ENCODE peak calls at places on chromosomes 3 and 15, in five cellular contexts. M is A549, V is IMR-90, S is HepG2, O is H1. X is an unnamed sample.

GRCh38 chr3:23219117-23219516 is 16.0 kb downstream of the UBE2E2 start:
- DNase-seq in V (no peak), O (no peak), M (no peak), S (no peak), X (no peak)

GRCh38 chr3:173411288-173412064 is 13.9 kb downstream of the NLGN1 start:
- DNase-seq in M (no peak), V (peak), O (no peak), S (peak), X (no peak)

GRCh38 chr3:4988815-4989648 is 9.8 kb downstream of the BHLHE40 start:
- DNase-seq in O (no peak), S (no peak), V (peak), M (no peak), X (peak)

GRCh38 chr15:35519536-35520149 is 26.3 kb downstream of the DPH6 start:
- DNase-seq in O (no peak), V (peak), S (peak), M (no peak), X (peak)

GRCh38 chr15:35206060-35206675 is 121.1 kb upstream of the NANOGP8 start:
- DNase-seq in V (peak), O (peak), M (peak), S (peak), X (peak)

GRCh38 chr15:70045045-70045444 is 52.7 kb downstream of the TLE3 start:
- DNase-seq in O (no peak), V (peak), M (no peak), S (no peak), X (no peak)

GRCh38 chr15:44163370-44163769 is 31.7 kb downstream of the FRMD5 start:
- DNase-seq in M (no peak), O (no peak), V (peak), S (no peak), X (no peak)

GRCh38 chr3:45781841-45782240 is 14.5 kb downstream of the SLC6A20 start:
- DNase-seq in V (no peak), M (no peak), S (no peak), O (peak), X (no peak)

GRCh38 chr3:153094386-153094785 is 67.6 kb upstream of the RAP2B start:
- DNase-seq in M (no peak), V (no peak), S (no peak), O (no peak), X (no peak)

GRCh38 chr15:39312984-39313383 is 267.9 kb upstream of the THBS1 start:
- DNase-seq in O (no peak), S (peak), M (no peak), V (no peak), X (peak)

GRCh38 chr15:72379856-72380255 is 4.0 kb upstream of the HEXA start:
- DNase-seq in O (no peak), S (no peak), M (no peak), V (no peak), X (no peak)

GRCh38 chr3:13884851-13885703 is 5.2 kb upstream of the WNT7A start:
- DNase-seq in M (peak), V (no peak), O (peak), S (peak), X (peak)

GRCh38 chr15:79675982-79676381 is 220.8 kb downstream of the MTHFS start:
- DNase-seq in S (no peak), M (no peak), O (no peak), V (no peak), X (no peak)

GRCh38 chr15:79294075-79294474 is 11.6 kb downstream of the ANKRD34C start:
- DNase-seq in S (no peak), V (no peak), M (no peak), O (no peak), X (no peak)

GRCh38 chr3:103295974-103296570 is 861.3 kb downstream of the ZPLD1 start:
- DNase-seq in M (no peak), O (no peak), S (peak), V (peak), X (no peak)

GRCh38 chr15:45425135-45425534 is 46.8 kb upstream of the GATM start:
- DNase-seq in O (no peak), S (no peak), M (no peak), V (peak), X (no peak)

GRCh38 chr3:105394177-105394576 is 27.5 kb downstream of the ALCAM start:
- DNase-seq in S (no peak), M (no peak), V (no peak), O (no peak), X (no peak)

GRCh38 chr15:97875513-97876285 is 84.8 kb upstream of the ARRDC4 start:
- DNase-seq in O (no peak), V (no peak), M (no peak), S (no peak), X (peak)

GRCh38 chr3:74613566-74613965 is 893 bp downstream of the CNTN3 start:
- DNase-seq in O (no peak), S (no peak), M (no peak), V (peak), X (no peak)

GRCh38 chr15:29208352-29208751 is 61.3 kb downstream of the NSMCE3 start:
- DNase-seq in S (no peak), M (no peak), O (no peak), V (no peak), X (no peak)

GRCh38 chr15:90873998-90874605 is 5.7 kb downstream of the FURIN start:
- DNase-seq in S (peak), V (no peak), M (no peak), O (peak), X (peak)

GRCh38 chr15:43440721-43441281 is 52.2 kb downstream of the TP53BP1 start:
- DNase-seq in O (no peak), M (peak), V (peak), S (peak), X (peak)

GRCh38 chr15:101063212-101063611 is 144.1 kb downstream of the LRRK1 start:
- DNase-seq in M (no peak), V (no peak), O (no peak), S (no peak), X (no peak)

GRCh38 chr3:177792363-177793030 is 595.2 kb upstream of the TBL1XR1 start:
- DNase-seq in M (no peak), S (no peak), V (peak), O (no peak), X (no peak)

GRCh38 chr3:182325213-182325941 is 467.9 kb upstream of the ATP11B start:
- DNase-seq in M (no peak), S (no peak), O (no peak), V (no peak), X (no peak)

GRCh38 chr15:51649659-51650521 is 27.3 kb upstream of the DMXL2 start:
- DNase-seq in V (peak), M (peak), S (peak), O (no peak), X (peak)

GRCh38 chr15:98903377-98904018 is 104.1 kb downstream of the PGPEP1L start:
- DNase-seq in V (peak), M (peak), S (no peak), O (no peak), X (no peak)

GRCh38 chr3:119794971-119795612 is 13.2 kb downstream of the NR1I2 start:
- DNase-seq in V (no peak), O (no peak), S (peak), M (peak), X (peak)

GRCh38 chr15:84725001-84725491 is 9.1 kb upstream of the SEC11A start:
- DNase-seq in M (no peak), V (peak), S (no peak), O (no peak), X (no peak)

GRCh38 chr15:94229591-94230365 is 1.6 kb upstream of the MCTP2 start:
- DNase-seq in V (no peak), M (no peak), S (no peak), O (no peak), X (no peak)

GRCh38 chr3:150083653-150084037 is 113.0 kb upstream of the PFN2 start:
- DNase-seq in M (no peak), S (no peak), V (peak), O (no peak), X (no peak)

GRCh38 chr3:157981819-157982218 is 124.4 kb downstream of the SHOX2 start:
- DNase-seq in M (no peak), S (no peak), O (no peak), V (no peak), X (no peak)

GRCh38 chr3:16288664-16289063 is 23.7 kb downstream of the OXNAD1 start:
- DNase-seq in M (no peak), S (no peak), O (no peak), V (no peak), X (no peak)

GRCh38 chr15:80162059-80162554 is 9.3 kb downstream of the FAH start:
- DNase-seq in M (no peak), S (peak), O (no peak), V (peak), X (no peak)

GRCh38 chr15:92899910-92900711 is at the start of gene CHD2:
- DNase-seq in V (peak), M (peak), S (peak), O (peak), X (peak)

GRCh38 chr3:152444029-152444641 is 175.4 kb downstream of the MBNL1 start:
- DNase-seq in S (peak), V (peak), M (peak), O (no peak), X (no peak)

GRCh38 chr15:70257573-70258220 is 160.0 kb upstream of the TLE3 start:
- DNase-seq in O (no peak), M (no peak), S (no peak), V (no peak), X (no peak)

GRCh38 chr3:350978-351377 is 154.4 kb downstream of the CHL1 start:
- DNase-seq in S (no peak), O (no peak), V (no peak), M (no peak), X (no peak)

GRCh38 chr3:14414841-14415464 is 12.5 kb downstream of the SLC6A6 start:
- DNase-seq in O (no peak), S (no peak), V (no peak), M (no peak), X (no peak)

GRCh38 chr3:192866804-192867203 is 50.9 kb downstream of the MB21D2 start:
- DNase-seq in O (no peak), V (no peak), S (no peak), M (no peak), X (no peak)
- TF ChIP-seq MAFK in O (no peak), V (no peak), S (no peak), M (no peak), X (no peak)

GRCh38 chr3:11206953-11207352 is 52.7 kb downstream of the HRH1 start:
- DNase-seq in O (no peak), V (no peak), S (no peak), M (no peak), X (no peak)

GRCh38 chr3:11200679-11200952 is 46.3 kb downstream of the HRH1 start:
- DNase-seq in S (no peak), M (no peak), V (peak), O (no peak), X (no peak)

GRCh38 chr3:11201246-11202024 is 47.1 kb downstream of the HRH1 start:
- DNase-seq in S (peak), V (no peak), O (no peak), M (no peak), X (no peak)

GRCh38 chr3:11206316-11206715 is 52.0 kb downstream of the HRH1 start:
- DNase-seq in V (no peak), O (no peak), S (no peak), M (no peak), X (no peak)

DNA sequence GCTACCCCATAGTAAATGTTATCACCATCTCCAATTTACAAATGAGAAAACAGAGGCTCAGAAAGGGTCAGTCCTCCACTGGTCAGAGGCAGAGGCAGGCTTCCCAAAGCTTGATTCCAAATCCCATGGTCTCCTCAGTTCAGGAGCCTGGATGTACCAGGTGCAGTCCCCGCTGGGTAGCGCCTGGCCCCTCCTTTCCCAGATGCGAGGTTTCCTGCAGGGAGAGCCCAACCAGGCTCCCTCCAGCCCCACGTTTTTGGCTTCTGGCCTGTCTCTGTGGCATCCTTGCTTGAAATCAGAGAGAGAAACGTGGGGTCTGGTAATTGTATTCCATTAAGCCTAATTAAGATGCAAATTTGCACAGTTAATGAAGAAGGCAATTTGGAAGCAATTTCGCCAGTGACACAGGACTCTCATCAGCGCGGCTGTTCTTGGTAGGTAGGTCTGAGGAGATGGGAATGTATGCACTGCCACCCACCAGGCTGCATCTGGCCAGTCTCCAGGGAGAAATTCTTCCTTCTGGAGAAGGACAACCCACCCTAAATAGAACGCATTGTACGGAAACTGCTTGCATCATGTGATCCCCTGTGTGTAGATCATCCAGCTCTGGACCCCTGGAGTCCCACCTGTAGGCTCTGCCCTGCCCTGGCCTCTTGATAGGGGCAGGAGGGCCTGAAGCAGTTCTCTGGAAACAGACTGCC is 50.6 kb downstream of the HRH1 start:
- DNase-seq in O (no peak), V (no peak), S (no peak), M (no peak), X (no peak)
- TF ChIP-seq MAFK in O (no peak), V (no peak), S (no peak), M (no peak), X (no peak)

GRCh38 chr3:38374221-38374620 is 27.6 kb downstream of the XYLB start:
- DNase-seq in M (no peak), S (no peak), O (no peak), V (no peak), X (peak)
- TF ChIP-seq MAFK in M (no peak), S (no peak), O (no peak), V (no peak), X (no peak)

GRCh38 chr3:43968465-43968864 is 273.2 kb upstream of the TOPAZ1 start:
- DNase-seq in S (no peak), O (no peak), V (no peak), M (no peak), X (no peak)
- TF ChIP-seq MAFK in S (no peak), O (no peak), V (no peak), M (no peak), X (no peak)

X was measured in K562.